ENCODE peak calls at places on chromosomes 12 and 14, in nine cellular contexts. B, Z, F, R, A, Q, W, Y and P are unnamed samples.

GRCh38 chr12:99381992-99382391 is 265.6 kb upstream of the GARIN6 start:
- DNase-seq in B (no peak), Z (no peak), F (no peak), R (no peak), A (no peak), Q (no peak), W (peak; percentile 25), Y (peak; percentile 1), P (peak; percentile 12)

GRCh38 chr12:505221-505620 is 45.5 kb downstream of the B4GALNT3 start:
- DNase-seq in B (no peak), Z (no peak), F (peak; percentile 17), R (no peak), A (no peak), Q (no peak), W (no peak), Y (no peak), P (no peak)

GRCh38 chr14:53921027-53921426 is 35.6 kb downstream of the BMP4 start:
- DNase-seq in B (no peak), Z (no peak), F (no peak), R (no peak), A (no peak), Q (no peak), W (peak; percentile 36), Y (no peak), P (peak; percentile 38)

GRCh38 chr14:92794547-92794941 is 439 bp downstream of the GOLGA5 start:
- DNase-seq in B (peak; percentile 19), Z (no peak), F (no peak), R (peak; percentile 35), A (no peak), Q (peak; percentile 34), W (no peak), Y (peak; percentile 4), P (no peak)

GRCh38 chr12:123485756-123486155 is 27.8 kb downstream of the SNRNP35 start:
- DNase-seq in B (no peak), Z (no peak), F (no peak), R (no peak), A (no peak), Q (no peak), W (no peak), Y (no peak), P (no peak)

GRCh38 chr12:28024231-28024995 is 51.9 kb upstream of the PTHLH start:
- DNase-seq in B (no peak), Z (no peak), F (no peak), R (no peak), A (no peak), Q (no peak), W (peak; percentile 79), Y (peak; percentile 92), P (peak; percentile 97)

GRCh38 chr14:78164226-78164853 is 5.8 kb upstream of the NRXN3 start:
- DNase-seq in B (peak; percentile 18), Z (peak; percentile 8), F (peak; percentile 47), R (peak; percentile 74), A (no peak), Q (peak; percentile 58), W (peak; percentile 24), Y (no peak), P (peak; percentile 42)

GRCh38 chr12:46071335-46071734 is 81.0 kb upstream of the SCAF11 start:
- DNase-seq in B (no peak), Z (no peak), F (no peak), R (no peak), A (no peak), Q (no peak), W (peak; percentile 26), Y (peak; percentile 60), P (peak; percentile 75)

GRCh38 chr12:124814741-124815613 is 48.7 kb downstream of the SCARB1 start:
- DNase-seq in B (no peak), Z (no peak), F (no peak), R (no peak), A (no peak), Q (peak; percentile 33), W (no peak), Y (no peak), P (no peak)

GRCh38 chr12:105485321-105485910 is 154.9 kb downstream of the C12orf75 start:
- DNase-seq in B (peak; percentile 12), Z (peak; percentile 37), F (no peak), R (no peak), A (no peak), Q (peak; percentile 27), W (peak; percentile 63), Y (no peak), P (peak; percentile 5)

GRCh38 chr12:98208846-98209245 is 306.5 kb upstream of the TMPO start:
- DNase-seq in B (no peak), Z (no peak), F (no peak), R (no peak), A (no peak), Q (no peak), W (no peak), Y (no peak), P (no peak)

GRCh38 chr14:51087024-51087423 is 7.9 kb downstream of the TRIM9 start:
- DNase-seq in B (no peak), Z (no peak), F (no peak), R (no peak), A (no peak), Q (peak; percentile 43), W (peak; percentile 91), Y (peak; percentile 86), P (peak; percentile 82)

GRCh38 chr12:87518508-87518907 is 510.7 kb downstream of the C12orf50 start:
- DNase-seq in B (no peak), Z (no peak), F (no peak), R (no peak), A (no peak), Q (no peak), W (no peak), Y (peak; percentile 60), P (peak; percentile 69)

GRCh38 chr14:65195042-65195719 is 92.9 kb upstream of the MAX start:
- DNase-seq in B (no peak), Z (no peak), F (no peak), R (no peak), A (no peak), Q (no peak), W (no peak), Y (no peak), P (no peak)
- H3K4me3 ChIP-seq in B (no peak overlapping the region), Z (no peak overlapping the region), F (no peak overlapping the region), R (no peak overlapping the region), A (no peak overlapping the region), Q (no peak overlapping the region), W (no peak overlapping the region), Y (no peak overlapping the region), P (no peak overlapping the region)

DNA sequence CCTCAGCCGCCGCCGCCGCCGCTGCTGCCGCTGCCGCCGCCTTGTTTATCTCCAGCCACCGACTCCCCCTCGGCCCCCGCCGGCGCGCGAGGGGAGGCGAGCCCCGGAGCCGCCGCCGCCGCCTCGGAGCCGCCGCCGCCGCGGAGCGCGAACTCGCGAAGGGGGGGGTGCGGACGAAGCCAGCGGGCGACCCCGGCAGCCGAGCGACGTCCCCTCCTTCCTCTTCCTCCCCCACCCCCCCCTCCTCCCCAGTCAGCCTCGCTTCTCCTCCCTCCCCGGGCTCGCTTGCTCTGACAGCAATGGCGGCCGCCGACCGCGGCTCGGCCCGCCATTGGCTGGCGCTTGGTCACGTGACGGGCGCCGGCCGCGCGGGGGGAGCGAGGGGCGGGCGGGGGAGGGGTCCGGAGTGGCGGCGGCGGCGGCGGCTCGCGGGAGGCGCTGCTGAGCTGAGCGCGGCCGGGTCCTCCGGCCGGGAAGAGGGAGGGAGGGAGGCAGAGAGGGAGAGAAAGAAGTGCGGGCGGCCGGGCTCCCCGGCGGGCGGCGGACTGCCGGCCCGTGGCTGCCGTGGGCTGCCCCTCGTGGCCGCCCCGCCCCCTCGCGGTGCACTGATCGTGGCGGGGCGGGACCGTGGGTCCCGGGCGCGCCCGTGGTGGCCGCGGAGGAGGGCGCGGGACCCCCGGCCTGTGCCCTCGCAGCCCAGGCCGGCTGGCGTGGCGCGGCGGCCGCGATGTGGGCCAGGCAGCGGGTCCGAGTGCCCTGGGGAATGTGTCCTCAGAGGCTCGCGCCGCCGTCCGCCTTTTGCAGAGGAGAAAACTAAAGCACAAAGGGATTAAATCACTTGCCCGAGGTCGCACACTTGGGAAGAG is at the start of gene MED13L:
- DNase-seq in B (peak; percentile 90), Z (peak; percentile 87), F (peak; percentile 91), R (peak; percentile 92), A (peak; percentile 46), Q (peak; percentile 96), W (peak; percentile 94), Y (peak; percentile 83), P (no peak)
- TF ChIP-seq CTCF in B (peak; percentile 69), Z (peak; percentile 67), F (no peak), R (no peak), A (peak; percentile 39), Q (peak; percentile 50), W (peak; percentile 13), Y (no peak), P (peak; percentile 4)

GRCh38 chr12:117168976-117169375 is 21.3 kb downstream of the FBXO21 start:
- DNase-seq in B (no peak), Z (no peak), F (no peak), R (no peak), A (no peak), Q (no peak), W (no peak), Y (no peak), P (no peak)

GRCh38 chr12:117167769-117168168 is 22.5 kb downstream of the FBXO21 start:
- DNase-seq in B (no peak), Z (no peak), F (no peak), R (no peak), A (no peak), Q (no peak), W (no peak), Y (no peak), P (no peak)

GRCh38 chr12:117169548-117169947 is 20.7 kb downstream of the FBXO21 start:
- DNase-seq in B (no peak), Z (no peak), F (no peak), R (no peak), A (no peak), Q (no peak), W (no peak), Y (no peak), P (no peak)

GRCh38 chr12:117171499-117172162 is 18.6 kb downstream of the FBXO21 start:
- DNase-seq in B (no peak), Z (no peak), F (no peak), R (no peak), A (no peak), Q (no peak), W (no peak), Y (no peak), P (no peak)

GRCh38 chr12:117172168-117172567 is 18.1 kb downstream of the FBXO21 start:
- DNase-seq in B (no peak), Z (no peak), F (no peak), R (no peak), A (no peak), Q (no peak), W (no peak), Y (no peak), P (no peak)
- H3K36me3 ChIP-seq in B (peaks cover 19% of the 10 kb centered on the region), Z (peaks cover 6% of the 10 kb centered on the region), F (peaks cover 60% of the 10 kb centered on the region), R (peaks cover 80% of the 10 kb centered on the region), A (peaks cover 97% of the 10 kb centered on the region), Q (no peaks in the 10 kb centered on the region), W (peaks cover 70% of the 10 kb centered on the region), Y (peaks cover 44% of the 10 kb centered on the region), P (peaks cover 4% of the 10 kb centered on the region)

DNA sequence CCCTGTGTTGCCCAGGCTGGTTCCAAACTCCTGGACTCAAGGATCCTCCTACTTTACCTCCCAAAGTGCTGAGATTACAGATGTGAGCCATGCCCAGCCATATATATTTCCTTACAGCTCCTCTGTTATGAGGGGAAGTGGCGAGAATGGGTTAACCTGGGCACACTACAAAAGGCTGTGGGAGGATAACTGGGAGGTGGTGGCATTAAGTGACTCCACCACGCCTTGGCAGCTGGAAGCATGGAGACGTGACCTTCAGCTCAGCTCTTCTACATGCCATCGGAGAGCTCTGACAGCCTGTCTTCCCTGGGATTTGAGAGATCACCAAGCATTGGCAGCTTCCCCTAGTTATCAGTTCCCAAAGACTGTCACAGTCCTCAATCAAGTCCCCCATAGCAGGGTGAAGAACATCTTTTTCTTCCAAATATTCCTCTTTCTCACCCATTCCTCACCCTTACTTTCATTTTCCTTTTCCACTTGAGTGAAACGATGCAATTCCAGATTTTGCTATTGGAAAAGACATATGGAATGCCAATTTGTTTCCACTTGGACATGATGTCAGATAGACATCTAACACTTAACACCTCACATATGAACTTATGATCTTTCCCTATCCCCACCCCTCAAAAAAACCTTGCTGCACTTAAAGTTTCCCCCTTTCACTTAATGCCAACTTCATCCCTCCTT is 48.5 kb downstream of the PHLDA1 start:
- DNase-seq in B (no peak), Z (peak; percentile 20), F (no peak), R (no peak), A (no peak), Q (no peak), W (no peak), Y (no peak), P (no peak)
- H3K4me3 ChIP-seq in B (no peak overlapping the region), Z (peak overlapping the region; percentile 23), F (peak overlapping the region; percentile 26), R (no peak overlapping the region), A (peak overlapping the region; percentile 60), Q (no peak overlapping the region), W (no peak overlapping the region), Y (no peak overlapping the region), P (no peak overlapping the region)